ENCODE peak calls at places on chromosomes 2 and 18, in four cellular contexts. Q, B, J and X are unnamed samples.

GRCh38 chr18:37266290-37266689 is 299.3 kb downstream of the CELF4 start:
- DNase-seq in Q (no peak), B (no peak), J (no peak), X (no peak)

GRCh38 chr2:128450211-128451015 is 131.7 kb upstream of the HS6ST1 start:
- DNase-seq in Q (no peak), B (peak; percentile 15), J (no peak), X (peak; percentile 5)

GRCh38 chr2:23711979-23712755 is 214.8 kb downstream of the ATAD2B start:
- DNase-seq in Q (peak; percentile 10), B (no peak), J (peak; percentile 56), X (no peak)

GRCh38 chr18:48933578-48934399 is 17.0 kb downstream of the SMAD7 start:
- DNase-seq in Q (no peak), B (no peak), J (no peak), X (no peak)

GRCh38 chr2:240359695-240360094 is 75.8 kb upstream of the GPC1 start:
- DNase-seq in Q (no peak), B (no peak), J (no peak), X (no peak)

GRCh38 chr2:159091981-159092380 is 123.5 kb downstream of the TANC1 start:
- DNase-seq in Q (no peak), B (peak; percentile 55), J (no peak), X (no peak)

GRCh38 chr18:58776084-58776483 is 88.6 kb upstream of the ZNF532 start:
- DNase-seq in Q (peak; percentile 13), B (no peak), J (no peak), X (no peak)

GRCh38 chr2:120805590-120805989 is 69.9 kb downstream of the GLI2 start:
- DNase-seq in Q (no peak), B (no peak), J (no peak), X (no peak)

GRCh38 chr18:73990241-73990640 is 157.4 kb downstream of the FBXO15 start:
- DNase-seq in Q (no peak), B (no peak), J (no peak), X (no peak)

GRCh38 chr2:226489765-226490164 is 309.9 kb downstream of the IRS1 start:
- DNase-seq in Q (peak; percentile 94), B (no peak), J (no peak), X (no peak)

GRCh38 chr2:133296396-133296795 is 271.9 kb downstream of the NCKAP5 start:
- DNase-seq in Q (peak; percentile 30), B (no peak), J (no peak), X (no peak)

GRCh38 chr2:238895901-238896600 is 48.2 kb downstream of the TWIST2 start:
- DNase-seq in Q (peak; percentile 91), B (peak; percentile 39), J (peak; percentile 76), X (peak; percentile 26)

GRCh38 chr18:10839401-10839800 is 310.0 kb downstream of the PIEZO2 start:
- DNase-seq in Q (no peak), B (no peak), J (no peak), X (no peak)

GRCh38 chr2:163248321-163249090 is 409.9 kb upstream of the KCNH7 start:
- DNase-seq in Q (no peak), B (no peak), J (no peak), X (no peak)

GRCh38 chr18:41324934-41325333 is 630.1 kb upstream of the PIK3C3 start:
- DNase-seq in Q (peak; percentile 47), B (no peak), J (no peak), X (no peak)

GRCh38 chr2:38301969-38302702 is 74.9 kb downstream of the ATL2 start:
- DNase-seq in Q (no peak), B (no peak), J (no peak), X (no peak)

GRCh38 chr2:220107380-220107791 is 480.0 kb downstream of the SLC4A3 start:
- DNase-seq in Q (peak; percentile 21), B (no peak), J (no peak), X (no peak)

GRCh38 chr2:213316001-213316735 is 31.9 kb downstream of the SPAG16 start:
- DNase-seq in Q (peak; percentile 37), B (no peak), J (no peak), X (peak; percentile 53)

GRCh38 chr2:98346259-98347236 is at the start of gene CNGA3:
- DNase-seq in Q (peak; percentile 6), B (no peak), J (no peak), X (peak; percentile 17)
- H3K27me3 ChIP-seq in Q (peaks cover 74% of the 10 kb centered on the region), B (peaks cover 39% of the 10 kb centered on the region), J (peaks cover 31% of the 10 kb centered on the region), X (no peaks in the 10 kb centered on the region)

GRCh38 chr2:118834901-118835738 is 12.3 kb downstream of the EN1 start:
- DNase-seq in Q (no peak), B (no peak), J (no peak), X (no peak)

GRCh38 chr2:118835739-118836410 is 11.6 kb downstream of the EN1 start:
- DNase-seq in Q (no peak), B (no peak), J (no peak), X (no peak)

GRCh38 chr2:118837621-118838020 is 9.8 kb downstream of the EN1 start:
- DNase-seq in Q (no peak), B (no peak), J (no peak), X (no peak)

GRCh38 chr2:118837067-118837466 is 10.4 kb downstream of the EN1 start:
- DNase-seq in Q (no peak), B (no peak), J (no peak), X (no peak)

DNA sequence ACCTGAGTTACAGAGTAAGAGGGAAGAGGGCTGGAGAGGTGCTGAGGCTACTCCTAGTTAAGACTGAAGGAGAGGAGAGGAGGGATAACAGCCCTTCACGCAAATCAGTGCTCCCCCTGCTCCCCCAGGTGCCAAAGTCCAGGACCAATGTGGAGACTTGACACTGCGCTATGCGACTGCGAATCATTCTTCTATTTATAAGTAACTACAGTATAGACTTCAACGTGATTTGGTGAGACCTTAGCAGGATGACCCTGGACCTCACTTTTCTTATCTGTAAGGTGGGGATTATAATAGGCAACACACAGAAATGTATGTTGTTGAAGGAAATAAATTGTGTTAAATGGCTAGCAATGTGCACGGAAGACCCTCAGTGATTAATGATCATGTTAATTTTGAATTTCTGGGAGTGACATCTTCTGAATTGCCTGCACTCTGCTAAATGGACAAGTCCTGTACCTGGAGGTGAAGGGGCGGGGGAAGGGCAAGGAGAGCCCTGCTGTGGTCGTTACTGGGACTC is 11.0 kb downstream of the EN1 start:
- DNase-seq in Q (no peak), B (no peak), J (no peak), X (no peak)
- H3K27me3 ChIP-seq in Q (peaks cover 94% of the 10 kb centered on the region), B (peaks cover 84% of the 10 kb centered on the region), J (peaks cover 75% of the 10 kb centered on the region), X (no peaks in the 10 kb centered on the region)

GRCh38 chr2:20595439-20596192 is 55.3 kb downstream of the HS1BP3 start:
- DNase-seq in Q (peak; percentile 60), B (no peak), J (peak; percentile 56), X (no peak)
- H3K27me3 ChIP-seq in Q (no peaks in the 10 kb centered on the region), B (no peaks in the 10 kb centered on the region), J (no peaks in the 10 kb centered on the region), X (no peaks in the 10 kb centered on the region)

DNA sequence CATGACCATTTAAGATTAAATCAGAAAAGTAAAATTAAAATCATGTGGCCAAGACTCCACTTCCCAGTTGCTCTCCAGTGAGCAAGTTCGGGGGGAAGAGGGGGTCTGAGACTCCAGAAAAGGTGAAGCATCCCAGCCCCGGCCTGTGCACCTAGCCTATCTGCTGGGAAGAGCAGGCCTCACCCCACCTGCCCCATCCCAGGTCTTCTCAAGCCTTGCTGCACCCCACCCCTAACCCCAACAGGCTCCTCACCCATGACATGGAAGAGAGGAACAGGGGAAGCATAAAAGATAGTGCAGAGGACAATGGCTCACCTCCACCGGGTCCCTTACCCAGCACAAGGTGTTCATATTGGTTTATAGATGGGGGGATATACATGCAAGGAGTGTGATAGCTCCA is 14.6 kb downstream of the CIB4 start:
- DNase-seq in Q (no peak), B (no peak), J (no peak), X (no peak)
- H3K27me3 ChIP-seq in Q (peaks cover 16% of the 10 kb centered on the region), B (no peaks in the 10 kb centered on the region), J (no peaks in the 10 kb centered on the region), X (no peaks in the 10 kb centered on the region)

GRCh38 chr2:169287666-169288065 is 74.7 kb downstream of the LRP2 start:
- DNase-seq in Q (no peak), B (no peak), J (no peak), X (no peak)
- H3K27me3 ChIP-seq in Q (no peaks in the 10 kb centered on the region), B (no peaks in the 10 kb centered on the region), J (no peaks in the 10 kb centered on the region), X (no peaks in the 10 kb centered on the region)